ENCODE peak calls at places on chromosome 13, in seven cellular contexts. C is stimulated activated CD4-positive, alpha-beta T cell treated with anti-CD3 and anti-CD28 coated beads, Interleukin-2, amount 100 ng/mL, for 48 hours; J is NCI-H82; Q is lower lobe of right lung; B is ELR; E is activated naive CD4-positive, alpha-beta T cell treated with anti-CD3 and anti-CD28 coated beads, Interleukin-2, amount 50 U/mL, for 72 hours; S is stimulated activated CD8-positive, alpha-beta memory T cell treated with anti-CD3 and anti-CD28 coated beads, Interleukin-12 subunit alpha, Interleukin-12 subunit beta, amount 100 ng/mL, for 4 hours. T is an unnamed sample.
A peak's percentile ranks its signal among the peaks of the same experiment; 100 is the strongest.

GRCh38 chr13:29165840-29166239 is 345.7 kb downstream of the MTUS2 start:
- DNase-seq in C (no peak), J (no peak), Q (no peak), B (peak; percentile 79), E (no peak), S (no peak), T (no peak)

GRCh38 chr13:104750377-104750776 is 1684.2 kb upstream of the SLC10A2 start:
- DNase-seq in C (no peak), J (no peak), Q (no peak), B (peak; percentile 31), E (no peak), S (no peak), T (no peak)

GRCh38 chr13:26335158-26335557 is 81.2 kb downstream of the CDK8 start:
- DNase-seq in C (no peak), J (no peak), Q (no peak), B (no peak), E (no peak), S (no peak), T (no peak)

GRCh38 chr13:64239372-64239771 is 2823.7 kb upstream of the PCDH20 start:
- DNase-seq in C (no peak), J (no peak), Q (no peak), B (peak; percentile 88), E (no peak), S (no peak), T (no peak)

GRCh38 chr13:23460921-23461320 is 27.4 kb upstream of the SACS start:
- DNase-seq in C (no peak), J (no peak), Q (no peak), B (no peak), E (no peak), S (no peak), T (no peak)

GRCh38 chr13:111865826-111866225 is 201.1 kb upstream of the SOX1 start:
- DNase-seq in C (no peak), J (no peak), Q (no peak), B (no peak), E (no peak), S (no peak), T (no peak)

GRCh38 chr13:69706807-69707206 is 400.8 kb upstream of the ATXN8OS start:
- DNase-seq in C (no peak), J (no peak), Q (no peak), B (no peak), E (no peak), S (no peak), T (no peak)

GRCh38 chr13:33524086-33524485 is 238.5 kb upstream of the STARD13 start:
- DNase-seq in C (no peak), J (no peak), Q (no peak), B (peak; percentile 76), E (no peak), S (no peak), T (no peak)

GRCh38 chr13:34772206-34772605 is 169.9 kb upstream of the NBEA start:
- DNase-seq in C (no peak), J (no peak), Q (no peak), B (no peak), E (no peak), S (no peak), T (no peak)

GRCh38 chr13:102679449-102680132 is 15.3 kb downstream of the METTL21C start:
- DNase-seq in C (no peak), J (no peak), Q (no peak), B (no peak), E (no peak), S (no peak), T (no peak)

GRCh38 chr13:39350461-39350881 is 252.5 kb downstream of the LHFPL6 start:
- DNase-seq in C (no peak), J (no peak), Q (no peak), B (no peak), E (no peak), S (no peak), T (peak; percentile 45)

GRCh38 chr13:36430247-36431203 is 1.8 kb upstream of the CCNA1 start:
- DNase-seq in C (no peak), J (peak; percentile 29), Q (no peak), B (no peak), E (no peak), S (no peak), T (peak; percentile 31)

GRCh38 chr13:60990032-60990733 is 425.5 kb downstream of the PCDH20 start:
- DNase-seq in C (no peak), J (peak; percentile 83), Q (no peak), B (no peak), E (no peak), S (no peak), T (no peak)

GRCh38 chr13:21911916-21912315 is 241.0 kb downstream of the FGF9 start:
- DNase-seq in C (no peak), J (no peak), Q (no peak), B (no peak), E (no peak), S (no peak), T (no peak)

GRCh38 chr13:111317571-111318360 is 2.7 kb upstream of the TEX29 start:
- DNase-seq in C (no peak), J (no peak), Q (no peak), B (no peak), E (no peak), S (no peak), T (no peak)

T was measured in heart left ventricle.